ENCODE peak calls at places on chromosome 9, in eight cellular contexts. L is activated CD8-positive, alpha-beta memory T cell treated with anti-CD3 and anti-CD28 coated beads for 1 hour; S is upper lobe of right lung; T is adipocyte; M is T-cell; J is HT1080; C is stimulated activated CD8-positive, alpha-beta memory T cell treated with anti-CD3 and anti-CD28 coated beads, Interleukin-15, amount 100 ng/mL, for 24 hours; I is activated CD4-positive, CD25-positive, alpha-beta regulatory T cell treated with anti-CD3 and anti-CD28 coated beads, Interleukin-2, amount 50 U/mL, for 16 hours. W is an unnamed sample.

GRCh38 chr9:114604974-114605373 is 6.1 kb upstream of the TMEM268 start:
- DNase-seq in L (no peak), S (no peak), T (no peak), M (no peak), J (no peak), C (no peak), I (no peak), W (no peak)

GRCh38 chr9:123131258-123131657 is 97.8 kb downstream of the GPR21 start:
- DNase-seq in L (no peak), S (no peak), T (peak), M (no peak), J (peak), C (no peak), I (no peak), W (no peak)

GRCh38 chr9:122086873-122087272 is 6.2 kb downstream of the TTLL11 start:
- DNase-seq in L (no peak), S (no peak), T (no peak), M (no peak), J (no peak), C (no peak), I (no peak), W (no peak)

GRCh38 chr9:125496313-125496838 is 210.6 kb downstream of the MAPKAP1 start:
- DNase-seq in L (no peak), S (no peak), T (no peak), M (no peak), J (no peak), C (no peak), I (no peak), W (no peak)

GRCh38 chr9:12775373-12775962 is 648 bp downstream of the LURAP1L start:
- DNase-seq in L (no peak), S (peak), T (peak), M (no peak), J (peak), C (no peak), I (no peak), W (no peak)

GRCh38 chr9:7212101-7212500 is 454.3 kb downstream of the KDM4C start:
- DNase-seq in L (no peak), S (no peak), T (no peak), M (no peak), J (peak), C (no peak), I (no peak), W (no peak)

GRCh38 chr9:133810556-133811195 is 72.5 kb upstream of the SARDH start:
- DNase-seq in L (no peak), S (no peak), T (no peak), M (no peak), J (no peak), C (no peak), I (no peak), W (no peak)

GRCh38 chr9:82934949-82935348 is 128.0 kb downstream of the RASEF start:
- DNase-seq in L (no peak), S (no peak), T (peak), M (no peak), J (peak), C (no peak), I (no peak), W (no peak)

GRCh38 chr9:133023117-133023890 is 7.5 kb upstream of the GTF3C5 start:
- DNase-seq in L (no peak), S (no peak), T (no peak), M (no peak), J (no peak), C (no peak), I (no peak), W (no peak)

GRCh38 chr9:79766091-79766490 is 194.3 kb downstream of the TLE4 start:
- DNase-seq in L (no peak), S (no peak), T (no peak), M (no peak), J (no peak), C (no peak), I (no peak), W (no peak)

GRCh38 chr9:69496803-69497450 is 171.9 kb downstream of the ENTREP1 start:
- DNase-seq in L (no peak), S (no peak), T (no peak), M (no peak), J (no peak), C (no peak), I (no peak), W (no peak)

GRCh38 chr9:122226758-122227575 is 1.8 kb downstream of the LHX6 start:
- DNase-seq in L (no peak), S (no peak), T (no peak), M (no peak), J (no peak), C (no peak), I (no peak), W (no peak)

GRCh38 chr9:88535226-88535931 is 401 bp downstream of the NXNL2 start:
- DNase-seq in L (no peak), S (peak), T (no peak), M (peak), J (no peak), C (no peak), I (no peak), W (no peak)

GRCh38 chr9:129761901-129762359 is 9.1 kb upstream of the PTGES start:
- DNase-seq in L (no peak), S (no peak), T (peak), M (no peak), J (peak), C (no peak), I (no peak), W (no peak)

GRCh38 chr9:111052831-111053230 is 14.6 kb upstream of the LPAR1 start:
- DNase-seq in L (no peak), S (no peak), T (peak), M (no peak), J (peak), C (no peak), I (no peak), W (no peak)

GRCh38 chr9:133703571-133704399 is 34.4 kb downstream of the SARDH start:
- DNase-seq in L (no peak), S (peak), T (no peak), M (no peak), J (no peak), C (no peak), I (no peak), W (no peak)